ENCODE peak calls at places on chromosomes 5 and 9, in ten cellular contexts. E, L, V, Y, U, F, H, W, X and G are unnamed samples.

GRCh38 chr5:39021413-39021812 is 52.8 kb downstream of the RICTOR start:
- DNase-seq in L (no peak), W (no peak), V (no peak), U (no peak), Y (no peak), F (peak; percentile 5), H (no peak), E (no peak), X (peak; percentile 15), G (no peak)

GRCh38 chr5:171312129-171312819 is 3.2 kb downstream of the TLX3 start:
- DNase-seq in W (no peak), F (no peak), U (peak; percentile 67), E (no peak), H (peak; percentile 64), L (no peak), X (peak; percentile 46), Y (no peak), V (no peak), G (no peak)

GRCh38 chr5:167642779-167643517 is 648.5 kb upstream of the WWC1 start:
- DNase-seq in E (peak; percentile 99), U (no peak), X (no peak), Y (peak; percentile 86), V (peak; percentile 80), H (no peak), W (no peak), F (no peak), L (no peak), G (no peak)

GRCh38 chr9:87889882-87890252 is 7.2 kb downstream of the SPATA31E1 start:
- DNase-seq in W (no peak), F (no peak), U (no peak), X (no peak), L (no peak), V (no peak), Y (no peak), E (no peak), H (peak; percentile 62), G (no peak)

GRCh38 chr5:171188016-171188415 is 121.0 kb upstream of the TLX3 start:
- DNase-seq in W (no peak), U (no peak), Y (no peak), X (no peak), F (no peak), E (no peak), L (no peak), H (no peak), V (no peak), G (no peak)

GRCh38 chr5:140821375-140822280 is at the start of gene PCDHA5:
- DNase-seq in Y (peak; percentile 17), H (no peak), L (no peak), W (no peak), U (no peak), F (no peak), E (no peak), V (no peak), X (no peak), G (no peak)

GRCh38 chr9:36276840-36277239 is 18.6 kb upstream of the GNE start:
- DNase-seq in H (no peak), L (no peak), X (no peak), Y (no peak), V (peak; percentile 67), U (no peak), F (peak; percentile 5), W (no peak), E (peak; percentile 90), G (no peak)

GRCh38 chr9:33785914-33786313 is 9.4 kb upstream of the PRSS3 start:
- DNase-seq in H (no peak), W (no peak), X (no peak), F (no peak), V (no peak), L (no peak), E (peak; percentile 24), U (no peak), Y (no peak), G (no peak)

GRCh38 chr5:87829214-87829551 is 416.5 kb upstream of the CCNH start:
- DNase-seq in U (no peak), F (no peak), E (peak; percentile 93), V (peak; percentile 3), L (no peak), W (peak; percentile 55), X (no peak), Y (peak; percentile 89), H (peak; percentile 70), G (peak; percentile 10)

GRCh38 chr9:135524130-135524861 is 3.1 kb downstream of the LCN1 start:
- DNase-seq in F (no peak), H (peak; percentile 51), U (no peak), E (peak; percentile 12), X (no peak), V (no peak), L (no peak), W (no peak), Y (peak; percentile 13), G (no peak)

GRCh38 chr9:18554244-18554643 is 80.3 kb downstream of the ADAMTSL1 start:
- DNase-seq in V (no peak), L (no peak), Y (no peak), H (no peak), X (no peak), W (no peak), U (no peak), E (no peak), F (no peak), G (no peak)

GRCh38 chr5:37554938-37555337 is 175.8 kb downstream of the WDR70 start:
- DNase-seq in U (no peak), Y (peak; percentile 55), V (no peak), W (no peak), F (peak; percentile 30), X (no peak), E (no peak), H (no peak), L (no peak), G (no peak)

GRCh38 chr9:137645211-137645610 is 26.4 kb downstream of the EHMT1 start:
- DNase-seq in X (no peak), Y (no peak), H (no peak), V (no peak), U (no peak), F (no peak), W (no peak), E (peak; percentile 27), L (no peak), G (no peak)

GRCh38 chr9:137642118-137642601 is 23.4 kb downstream of the EHMT1 start:
- DNase-seq in E (no peak), X (no peak), U (no peak), V (no peak), H (peak; percentile 13), L (no peak), W (no peak), F (no peak), Y (no peak), G (no peak)

GRCh38 chr9:137643921-137644320 is 25.1 kb downstream of the EHMT1 start:
- DNase-seq in W (no peak), E (no peak), F (no peak), L (no peak), U (no peak), Y (no peak), H (peak; percentile 25), X (no peak), V (no peak), G (no peak)

GRCh38 chr9:137640862-137641261 is 22.1 kb downstream of the EHMT1 start:
- DNase-seq in V (no peak), W (no peak), Y (no peak), E (no peak), X (no peak), F (no peak), U (no peak), L (no peak), H (peak; percentile 2), G (no peak)

GRCh38 chr9:137642892-137643291 is 24.1 kb downstream of the EHMT1 start:
- DNase-seq in Y (no peak), F (no peak), V (no peak), H (peak; percentile 3), W (no peak), E (no peak), X (no peak), L (no peak), U (no peak), G (no peak)
- TF ChIP-seq CTCF in Y (no peak), F (no peak), V (no peak), H (no peak), W (no peak), E (no peak), X (no peak), L (no peak), U (no peak), G (no peak)

GRCh38 chr9:12719431-12719830 is 26.2 kb downstream of the TYRP1 start:
- DNase-seq in Y (peak; percentile 35), X (no peak), W (no peak), F (peak; percentile 26), H (no peak), E (peak; percentile 58), L (no peak), U (no peak), V (no peak), G (no peak)
- TF ChIP-seq CTCF in Y (peak; percentile 31), X (no peak), W (peak; percentile 48), F (peak; percentile 60), H (peak; percentile 57), E (peak; percentile 52), L (peak; percentile 30), U (peak; percentile 58), V (peak; percentile 29), G (peak; percentile 62)

DNA sequence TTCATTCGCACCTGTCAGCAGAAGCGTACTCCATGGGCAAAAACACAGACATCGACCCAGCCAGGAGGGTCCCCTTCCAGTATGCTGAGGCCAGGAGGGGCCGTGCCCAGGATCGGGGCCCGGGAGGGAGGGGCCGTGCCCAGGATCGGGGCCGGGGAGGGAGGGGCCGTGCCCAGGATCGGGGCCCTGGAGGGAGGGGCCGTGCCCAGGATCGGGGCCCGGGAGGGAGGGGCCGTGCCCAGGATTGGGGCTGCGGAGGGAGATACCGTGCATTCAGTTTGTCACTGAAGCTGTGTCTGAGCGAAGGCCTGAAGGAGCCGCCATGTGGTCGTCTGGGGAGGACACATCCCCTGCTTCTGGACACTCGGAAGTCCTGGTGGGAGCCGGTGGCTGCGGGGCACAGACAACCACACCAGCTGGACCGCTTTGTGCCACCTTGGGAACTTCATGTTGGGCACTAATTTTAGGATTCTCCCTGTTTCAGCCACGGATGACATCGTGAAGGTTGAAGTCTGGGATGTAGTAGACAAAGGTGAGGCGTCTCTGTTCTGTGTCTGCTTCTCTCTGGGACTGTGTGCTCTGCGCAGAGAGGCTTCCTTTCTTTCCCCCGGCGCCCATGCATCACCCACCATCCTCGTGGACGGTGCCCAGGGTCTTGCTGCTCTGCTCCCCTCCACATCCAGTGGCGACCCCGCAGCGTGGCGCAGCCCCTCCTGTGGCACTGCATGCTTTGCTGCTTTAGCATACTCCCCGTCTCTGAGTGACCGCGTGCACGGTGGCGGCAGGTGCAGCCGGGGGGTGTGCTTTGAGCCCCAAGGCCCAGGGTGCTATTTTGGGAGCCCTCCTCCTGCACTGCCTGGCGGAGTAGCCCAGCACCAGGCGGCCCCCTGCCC is 16.7 kb upstream of the AJM1 start:
- DNase-seq in U (peak; percentile 47), Y (no peak), V (no peak), H (peak; percentile 61), F (no peak), W (no peak), E (no peak), L (no peak), X (peak; percentile 23), G (no peak)
- TF ChIP-seq CTCF in U (no peak), Y (no peak), V (no peak), H (no peak), F (no peak), W (no peak), E (no peak), L (no peak), X (no peak), G (no peak)

DNA sequence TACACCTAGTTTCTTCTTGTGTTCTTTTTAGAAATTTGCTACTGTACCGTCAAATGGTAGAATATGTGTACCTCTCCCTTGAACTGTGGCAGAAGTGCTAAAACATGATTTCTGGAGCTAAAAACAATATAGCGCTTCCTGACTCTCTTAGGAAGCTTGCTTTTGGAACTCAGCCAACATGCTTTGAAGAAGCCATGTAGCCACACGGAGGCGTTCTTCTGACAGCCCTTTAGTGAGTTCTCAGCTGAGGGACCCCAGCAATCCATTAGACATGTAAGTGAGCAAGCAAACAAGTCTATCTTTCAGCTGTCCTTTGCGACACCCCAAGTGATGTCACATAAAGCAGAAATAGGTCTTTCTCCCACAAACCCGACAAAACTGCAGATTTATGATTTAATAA is 917.0 kb downstream of the CDH9 start:
- DNase-seq in Y (peak; percentile 24), W (no peak), U (no peak), E (no peak), X (peak; percentile 14), L (no peak), F (peak; percentile 88), V (no peak), H (no peak), G (no peak)
- TF ChIP-seq CTCF in Y (no peak), W (no peak), U (no peak), E (no peak), X (no peak), L (no peak), F (no peak), V (no peak), H (no peak), G (no peak)